ENCODE peak calls at places on chromosomes 6 and 20, in five cellular contexts. C is stimulated activated naive B cell treated with anti-CD40 and anti-IgM and Interleukin-4, amounts not matched to agents 10 μg/mL and 1 μg/mL and 100 μg/mL, for 72 hours; U is fibroblast of mammary gland; L is lung; H is NCI-H69. K is an unnamed sample.

GRCh38 chr6:137870744-137871247 is 3.7 kb downstream of the TNFAIP3 start:
- DNase-seq in C (no peak), L (no peak), U (no peak), H (no peak), K (no peak)

GRCh38 chr20:46959081-46959692 is 64.5 kb downstream of the EYA2 start:
- DNase-seq in U (peak; percentile 98), H (peak; percentile 63), L (no peak), C (no peak), K (no peak)

GRCh38 chr20:64140421-64140820 is 23.8 kb upstream of the MYT1 start:
- DNase-seq in C (no peak), L (no peak), H (no peak), U (no peak), K (no peak)

GRCh38 chr20:43731469-43731868 is 4.7 kb upstream of the GTSF1L start:
- DNase-seq in H (no peak), C (no peak), U (peak; percentile 89), L (no peak), K (no peak)

GRCh38 chr6:89462503-89462902 is 29.6 kb downstream of the ANKRD6 start:
- DNase-seq in L (no peak), C (no peak), U (no peak), H (no peak), K (no peak)

GRCh38 chr6:75751443-75751842 is 2.4 kb downstream of the MYO6 start:
- DNase-seq in C (no peak), U (peak; percentile 33), L (no peak), H (no peak), K (peak; percentile 26)

GRCh38 chr6:84141506-84141905 is 85.9 kb downstream of the CEP162 start:
- DNase-seq in H (peak; percentile 16), L (no peak), U (no peak), C (no peak), K (peak; percentile 81)

GRCh38 chr6:170125447-170126300 is 165.2 kb downstream of the DLL1 start:
- DNase-seq in C (no peak), H (no peak), U (no peak), L (no peak), K (no peak)

GRCh38 chr20:14824996-14825395 is 487.6 kb upstream of the FLRT3 start:
- DNase-seq in C (no peak), U (no peak), H (no peak), L (no peak), K (no peak)

GRCh38 chr6:148794797-148795196 is 48.0 kb downstream of the UST start:
- DNase-seq in C (no peak), L (no peak), H (no peak), U (peak; percentile 20), K (no peak)

GRCh38 chr20:36313936-36314335 is 7.8 kb downstream of the DLGAP4 start:
- DNase-seq in L (no peak), H (no peak), U (no peak), C (no peak), K (no peak)

GRCh38 chr6:105483492-105483891 is 80.6 kb upstream of the PREP start:
- DNase-seq in C (no peak), U (peak; percentile 58), H (no peak), L (no peak), K (no peak)

GRCh38 chr6:113953346-113953745 is 17.6 kb downstream of the HDAC2 start:
- DNase-seq in U (peak; percentile 12), C (no peak), H (no peak), L (no peak), K (no peak)

GRCh38 chr6:72861935-72862432 is 240.1 kb downstream of the KCNQ5 start:
- DNase-seq in L (no peak), H (no peak), U (peak; percentile 64), C (peak; percentile 2), K (peak; percentile 27)

GRCh38 chr20:25356294-25356933 is 34.2 kb downstream of the ABHD12 start:
- DNase-seq in H (peak; percentile 95), U (no peak), L (no peak), C (no peak), K (no peak)

GRCh38 chr6:134000443-134000842 is 47.4 kb downstream of the TBPL1 start:
- DNase-seq in L (no peak), C (no peak), U (no peak), H (no peak), K (no peak)

GRCh38 chr20:52943185-52943841 is 28.8 kb upstream of the TSHZ2 start:
- DNase-seq in H (no peak), U (peak; percentile 85), C (no peak), L (no peak), K (no peak)

GRCh38 chr20:57061058-57061900 is 205.2 kb downstream of the BMP7 start:
- DNase-seq in H (peak; percentile 10), U (no peak), C (no peak), L (no peak), K (peak; percentile 80)

GRCh38 chr6:41163419-41163717 is 452 bp upstream of the TREM2 start:
- DNase-seq in C (no peak), H (peak; percentile 32), U (no peak), L (no peak), K (no peak)

GRCh38 chr20:1001116-1001515 is 995 bp downstream of the RSPO4 start:
- DNase-seq in U (no peak), L (no peak), C (no peak), H (no peak), K (no peak)

GRCh38 chr6:52399511-52400315 is 20.4 kb upstream of the EFHC1 start:
- DNase-seq in U (peak; percentile 75), L (no peak), C (no peak), H (peak; percentile 81), K (peak; percentile 82)

GRCh38 chr20:37245671-37246237 is 15.9 kb downstream of the GHRH start:
- DNase-seq in L (no peak), H (peak; percentile 39), C (no peak), U (no peak), K (no peak)

GRCh38 chr6:17600527-17601388 is 656 bp downstream of the FAM8A1 start:
- DNase-seq in U (peak; percentile 13), H (peak; percentile 79), C (peak; percentile 48), L (peak; percentile 37), K (peak; percentile 78)

GRCh38 chr6:43078651-43079050 is 2.5 kb downstream of the PTK7 start:
- DNase-seq in U (peak; percentile 25), L (no peak), H (no peak), C (no peak), K (peak; percentile 66)

GRCh38 chr6:125008261-125008671 is 46.0 kb downstream of the RNF217 start:
- DNase-seq in L (no peak), H (peak; percentile 61), C (no peak), U (peak; percentile 60), K (no peak)

GRCh38 chr6:22221630-22222029 is 75.2 kb downstream of the PRL start:
- DNase-seq in L (no peak), C (no peak), H (no peak), U (no peak), K (peak; percentile 42)

GRCh38 chr6:117188627-117189201 is 76.6 kb upstream of the VGLL2 start:
- DNase-seq in U (no peak), L (no peak), H (no peak), C (no peak), K (peak; percentile 24)

GRCh38 chr20:15674253-15675145 is 898.7 kb downstream of the KIF16B start:
- DNase-seq in U (peak; percentile 18), H (peak; percentile 73), C (no peak), L (no peak), K (peak; percentile 61)

K was measured in left kidney.